ENCODE peak calls at places on chromosomes 6 and 20, in four cellular contexts. T is H1, Y is sigmoid colon, M is A549. B is an unnamed sample.

GRCh38 chr6:90497411-90497810 is 89.5 kb downstream of the MAP3K7 start:
- DNase-seq in T (no peak), Y (no peak), M (no peak), B (no peak)

GRCh38 chr6:79421707-79422484 is 115.3 kb downstream of the LCA5 start:
- DNase-seq in T (no peak), Y (no peak), M (peak; percentile 1), B (no peak)

GRCh38 chr6:135537782-135538301 is 40.3 kb upstream of the AHI1 start:
- DNase-seq in T (no peak), Y (no peak), M (no peak), B (no peak)

GRCh38 chr6:150632785-150633465 is 33.2 kb downstream of the PLEKHG1 start:
- DNase-seq in T (no peak), Y (no peak), M (no peak), B (no peak)

GRCh38 chr6:13807691-13808090 is 6.7 kb downstream of the MCUR1 start:
- DNase-seq in T (no peak), Y (no peak), M (no peak), B (no peak)

GRCh38 chr6:147664092-147664491 is 155.6 kb downstream of the SAMD5 start:
- DNase-seq in T (no peak), Y (no peak), M (no peak), B (no peak)

GRCh38 chr6:159252955-159253508 is 83.8 kb downstream of the FNDC1 start:
- DNase-seq in T (peak; percentile 54), Y (no peak), M (peak; percentile 23), B (no peak)

GRCh38 chr20:22350624-22351023 is 233.7 kb downstream of the FOXA2 start:
- DNase-seq in T (no peak), Y (no peak), M (no peak), B (no peak)

GRCh38 chr6:106154326-106154725 is 68.2 kb downstream of the PRDM1 start:
- DNase-seq in T (no peak), Y (no peak), M (no peak), B (no peak)

GRCh38 chr6:108565091-108565766 is 4.5 kb downstream of the FOXO3 start:
- DNase-seq in T (no peak), Y (no peak), M (no peak), B (no peak)
- TF ChIP-seq EP300 in T (no peak), Y (no peak), M (no peak), B (no peak)

DNA sequence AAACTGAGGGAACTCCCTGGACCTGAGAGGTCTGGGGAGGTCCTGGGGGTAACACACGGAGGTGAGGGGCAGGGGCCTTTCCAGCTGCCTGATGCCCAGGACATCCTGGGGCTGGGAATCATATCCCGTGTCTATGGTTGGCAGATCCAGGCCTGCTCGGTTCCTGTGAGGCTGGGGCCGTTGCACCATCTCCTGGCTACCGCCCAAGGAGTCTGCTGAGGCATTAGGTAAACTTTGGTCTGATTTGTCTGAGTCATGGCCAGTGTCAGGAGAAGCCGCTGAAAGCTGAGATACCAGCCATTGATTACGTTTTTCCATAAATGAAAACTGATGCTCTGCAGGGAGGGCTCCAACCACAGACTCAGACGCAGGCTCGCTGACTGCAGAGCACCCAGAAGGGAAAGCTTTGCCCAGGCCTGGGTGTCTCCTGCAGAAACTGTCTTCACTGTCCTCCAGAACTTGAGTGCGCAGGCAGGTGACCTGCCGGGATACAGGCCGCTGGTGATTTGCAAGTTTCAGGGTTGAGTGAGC is 14.2 kb downstream of the TRAF3IP2 start:
- DNase-seq in T (no peak), Y (peak; percentile 98), M (peak; percentile 76), B (peak; percentile 85)
- H3K4me1 ChIP-seq in T (no peaks in the 10 kb centered on the region), Y (peaks cover 49% of the 10 kb centered on the region), M (peaks cover 59% of the 10 kb centered on the region), B (peaks cover 28% of the 10 kb centered on the region)

DNA sequence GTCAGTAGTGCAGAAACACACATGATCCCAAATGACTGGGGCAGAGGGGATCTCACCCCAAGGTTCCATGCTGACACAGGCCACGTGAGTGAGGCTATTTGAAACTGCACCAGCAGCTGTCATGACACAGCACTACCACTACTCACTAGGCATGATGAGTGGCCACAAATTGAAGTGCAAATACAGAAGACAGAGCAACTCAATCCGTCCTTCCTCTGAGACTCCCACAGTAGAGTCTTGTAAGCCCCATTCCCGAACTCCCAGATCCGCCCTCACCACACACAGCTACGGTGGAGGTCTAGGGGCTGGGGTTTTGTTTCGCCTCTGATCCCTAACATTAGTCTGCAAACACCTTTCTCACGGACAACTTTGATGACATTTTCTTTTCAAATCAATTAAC is 113.3 kb upstream of the NUP153 start:
- DNase-seq in T (no peak), Y (no peak), M (no peak), B (no peak)
- TF ChIP-seq EP300 in T (no peak), Y (no peak), M (no peak), B (no peak)

DNA sequence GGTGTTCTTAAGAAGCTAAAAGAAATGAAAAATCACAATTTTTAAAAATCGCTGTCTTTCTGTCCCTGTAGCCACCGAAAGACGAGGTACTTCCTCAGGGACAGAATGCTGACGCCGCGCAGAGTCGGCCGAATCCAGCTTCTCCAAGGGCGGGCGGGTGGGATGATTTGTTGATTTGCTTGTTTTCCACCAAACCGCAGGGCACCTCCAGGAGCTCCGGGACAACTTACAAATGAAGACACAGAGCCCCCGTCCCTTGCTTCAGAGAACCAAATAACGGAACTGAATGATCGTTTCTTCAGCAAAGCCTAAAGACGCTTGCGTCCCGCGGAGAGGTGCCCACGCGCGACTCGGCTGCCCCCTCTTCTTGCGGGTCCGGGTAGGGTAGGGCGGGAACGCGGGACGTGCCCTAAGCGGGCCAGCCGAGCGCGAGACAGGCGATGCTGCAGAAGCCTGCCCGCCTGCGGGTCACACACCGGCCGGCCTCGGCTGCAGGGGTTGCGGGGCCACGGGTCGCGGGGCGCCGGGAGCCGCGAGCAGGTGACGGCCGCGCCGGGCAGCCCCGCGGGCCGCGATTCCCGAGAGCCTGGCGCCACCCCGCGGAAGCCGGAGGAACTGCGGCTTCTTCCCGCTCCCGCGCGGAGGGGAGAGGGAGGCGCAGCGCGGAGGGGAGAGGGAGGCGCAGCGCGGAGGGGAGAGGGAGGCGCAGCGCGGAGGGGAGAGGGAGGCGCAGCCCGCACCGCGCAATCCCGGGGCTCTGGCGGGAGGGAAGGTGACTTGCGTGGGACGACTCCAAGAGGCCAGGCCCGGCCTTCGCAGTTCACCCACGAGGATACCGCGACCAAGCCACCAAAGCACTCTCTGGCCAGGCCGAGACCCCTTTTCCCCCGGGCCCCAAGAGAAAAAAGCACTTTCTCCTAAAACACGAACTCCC is 7.7 kb upstream of the FOXF2 start:
- DNase-seq in T (peak; percentile 95), Y (no peak), M (no peak), B (peak; percentile 49)
- H3K4me1 ChIP-seq in T (peaks cover 22% of the 10 kb centered on the region), Y (peaks cover 54% of the 10 kb centered on the region), M (no peaks in the 10 kb centered on the region), B (peaks cover 41% of the 10 kb centered on the region)

GRCh38 chr20:36823126-36823525 is 49.6 kb upstream of the DSN1 start:
- DNase-seq in T (no peak), Y (no peak), M (no peak), B (no peak)

GRCh38 chr20:36819662-36820061 is 46.1 kb upstream of the DSN1 start:
- DNase-seq in T (no peak), Y (no peak), M (no peak), B (no peak)

GRCh38 chr20:36820928-36821327 is 47.4 kb upstream of the DSN1 start:
- DNase-seq in T (no peak), Y (no peak), M (no peak), B (no peak)

GRCh38 chr20:36820073-36820472 is 46.5 kb upstream of the DSN1 start:
- DNase-seq in T (no peak), Y (no peak), M (no peak), B (no peak)

GRCh38 chr20:36821964-36822437 is 48.4 kb upstream of the DSN1 start:
- DNase-seq in T (no peak), Y (no peak), M (no peak), B (no peak)
- TF ChIP-seq EP300 in T (no peak), Y (no peak), M (no peak), B (no peak)

GRCh38 chr20:49676581-49677291 is 36.9 kb downstream of the B4GALT5 start:
- DNase-seq in T (no peak), Y (no peak), M (peak; percentile 66), B (peak; percentile 71)

GRCh38 chr20:49674383-49675352 is 39.0 kb downstream of the B4GALT5 start:
- DNase-seq in T (no peak), Y (no peak), M (peak; percentile 85), B (peak; percentile 32)

GRCh38 chr20:49675368-49676151 is 38.1 kb downstream of the B4GALT5 start:
- DNase-seq in T (no peak), Y (no peak), M (peak; percentile 41), B (peak; percentile 75)

GRCh38 chr20:49680475-49680874 is 33.2 kb downstream of the B4GALT5 start:
- DNase-seq in T (no peak), Y (no peak), M (no peak), B (no peak)

GRCh38 chr20:49677777-49678758 is 35.6 kb downstream of the B4GALT5 start:
- DNase-seq in T (no peak), Y (no peak), M (no peak), B (no peak)
- H3K4me1 ChIP-seq in T (no peaks in the 10 kb centered on the region), Y (peaks cover 79% of the 10 kb centered on the region), M (peaks cover 97% of the 10 kb centered on the region), B (peaks cover 79% of the 10 kb centered on the region)

GRCh38 chr20:32474967-32475819 is 109.9 kb downstream of the NOL4L start:
- DNase-seq in T (peak; percentile 65), Y (peak; percentile 96), M (peak; percentile 94), B (peak; percentile 94)
- TF ChIP-seq EP300 in T (no peak), Y (no peak), M (no peak), B (peak; percentile 0)

DNA sequence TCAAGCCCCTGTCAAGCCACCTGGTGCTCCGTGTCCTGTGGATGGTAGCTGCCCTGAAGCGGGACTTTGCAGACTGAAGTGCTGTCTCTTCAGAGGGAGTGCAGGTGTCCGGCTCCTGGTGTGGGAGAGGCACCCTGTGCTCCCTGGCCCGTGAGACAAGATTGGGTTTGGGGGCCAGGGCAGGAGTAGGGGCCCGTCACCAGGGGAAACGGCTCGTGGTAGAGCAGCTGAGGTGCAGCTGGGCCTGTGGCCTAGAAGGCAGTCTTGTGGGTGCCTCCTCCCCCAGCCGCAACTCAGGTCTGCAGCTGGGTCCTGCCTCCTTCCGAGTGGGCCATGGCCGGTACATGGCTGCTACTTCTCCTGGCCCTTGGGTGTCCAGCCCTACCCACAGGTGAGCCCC is at the start of gene PTCRA:
- DNase-seq in T (no peak), Y (no peak), M (no peak), B (no peak)
- H3K4me1 ChIP-seq in T (peaks cover 1% of the 10 kb centered on the region), Y (peaks cover 12% of the 10 kb centered on the region), M (peaks cover 3% of the 10 kb centered on the region), B (peaks cover 8% of the 10 kb centered on the region)

DNA sequence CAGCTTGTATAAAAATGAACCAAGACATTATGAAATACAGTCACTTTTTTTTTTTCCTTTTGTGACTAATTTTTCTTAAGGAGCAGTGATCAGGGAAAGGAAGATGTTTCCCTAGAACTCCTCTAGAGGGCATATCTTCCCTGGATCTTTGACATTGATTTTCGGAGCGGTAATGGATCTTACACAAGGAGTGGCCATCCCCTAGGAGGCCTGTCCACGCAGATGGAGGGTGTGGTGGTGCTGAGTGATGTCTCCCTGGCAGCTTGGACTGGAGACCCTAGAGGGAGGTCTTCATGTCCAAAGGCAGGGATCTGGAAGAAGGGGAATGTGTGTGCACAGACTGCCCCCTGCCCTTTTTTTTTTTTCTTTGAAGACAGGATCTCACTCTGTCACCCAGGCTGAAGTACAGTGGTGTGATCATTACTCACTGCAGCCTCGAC is 7.0 kb upstream of the KIFC1 start:
- DNase-seq in T (no peak), Y (no peak), M (peak; percentile 64), B (no peak)
- TF ChIP-seq EP300 in T (no peak), Y (no peak), M (no peak), B (no peak)

B was measured in transverse colon.